ENCODE peak calls at places on chromosomes 7 and 10, in four cellular contexts. R is adrenal gland; E is mammary epithelial cell; K is CD4-positive, alpha-beta T cell. X is an unnamed sample. For H3K27me3, the result is how much of the 10 kb centered on the place peaks cover.

GRCh38 chr7:86600506-86601290 is 43.0 kb upstream of the GRM3 start:
- DNase-seq in E (no peak), R (no peak), K (no peak), X (no peak)

GRCh38 chr7:5377279-5377678 is 46.4 kb downstream of the TNRC18 start:
- DNase-seq in R (no peak), K (no peak), E (no peak), X (no peak)

GRCh38 chr7:116802784-116803183 is 59.6 kb upstream of the CAPZA2 start:
- DNase-seq in R (no peak), K (no peak), E (peak), X (peak)

GRCh38 chr7:115840702-115841101 is 189.9 kb downstream of the TFEC start:
- DNase-seq in R (no peak), K (no peak), E (no peak), X (no peak)

GRCh38 chr10:36494386-36494785 is 631.0 kb upstream of the ANKRD30A start:
- DNase-seq in R (no peak), K (no peak), E (peak), X (peak)

GRCh38 chr7:135353832-135354231 is 120.2 kb downstream of the STRA8 start:
- DNase-seq in E (no peak), R (no peak), K (no peak), X (no peak)

GRCh38 chr7:85733163-85733915 is 546.5 kb upstream of the SEMA3D start:
- DNase-seq in E (no peak), K (no peak), R (no peak), X (no peak)

GRCh38 chr10:108812906-108813305 is 1110.4 kb downstream of the XPNPEP1 start:
- DNase-seq in K (no peak), R (no peak), E (no peak), X (no peak)

GRCh38 chr10:56318816-56319215 is 42.2 kb downstream of the ZWINT start:
- DNase-seq in K (no peak), E (no peak), R (no peak), X (no peak)

GRCh38 chr7:142739927-142740492 is 9.3 kb upstream of the PRSS1 start:
- DNase-seq in R (no peak), E (no peak), K (no peak), X (no peak)

GRCh38 chr10:4532467-4532866 is 293.5 kb upstream of the AKR1E2 start:
- DNase-seq in R (no peak), K (no peak), E (peak), X (peak)

GRCh38 chr7:155405399-155406318 is 52.3 kb upstream of the EN2 start:
- DNase-seq in K (no peak), R (no peak), E (no peak), X (no peak)

GRCh38 chr7:117665393-117665792 is 185.6 kb downstream of the CFTR start:
- DNase-seq in K (no peak), E (no peak), R (no peak), X (no peak)

GRCh38 chr10:129938460-129938859 is 25.6 kb downstream of the EBF3 start:
- DNase-seq in R (no peak), E (no peak), K (no peak), X (no peak)

GRCh38 chr10:90432891-90433290 is 424.9 kb downstream of the HTR7 start:
- DNase-seq in E (no peak), R (no peak), K (no peak), X (no peak)

GRCh38 chr7:158959021-158959717 is 102.8 kb downstream of the DYNC2I1 start:
- DNase-seq in K (no peak), R (no peak), E (no peak), X (no peak)

GRCh38 chr10:90993340-90993739 is 72.5 kb upstream of the ANKRD1 start:
- DNase-seq in R (no peak), K (no peak), E (no peak), X (no peak)

GRCh38 chr7:140928491-140929309 is 4.0 kb upstream of the BRAF start:
- DNase-seq in E (peak), K (no peak), R (no peak), X (no peak)

GRCh38 chr10:24306507-24306875 is 97.6 kb downstream of the KIAA1217 start:
- DNase-seq in E (no peak), R (no peak), K (no peak), X (peak)

GRCh38 chr7:151793531-151793935 is 83.4 kb downstream of the PRKAG2 start:
- DNase-seq in R (no peak), K (no peak), E (no peak), X (no peak)

GRCh38 chr7:4633012-4633411 is 49.1 kb upstream of the FOXK1 start:
- DNase-seq in R (no peak), K (no peak), E (peak), X (peak)

DNA sequence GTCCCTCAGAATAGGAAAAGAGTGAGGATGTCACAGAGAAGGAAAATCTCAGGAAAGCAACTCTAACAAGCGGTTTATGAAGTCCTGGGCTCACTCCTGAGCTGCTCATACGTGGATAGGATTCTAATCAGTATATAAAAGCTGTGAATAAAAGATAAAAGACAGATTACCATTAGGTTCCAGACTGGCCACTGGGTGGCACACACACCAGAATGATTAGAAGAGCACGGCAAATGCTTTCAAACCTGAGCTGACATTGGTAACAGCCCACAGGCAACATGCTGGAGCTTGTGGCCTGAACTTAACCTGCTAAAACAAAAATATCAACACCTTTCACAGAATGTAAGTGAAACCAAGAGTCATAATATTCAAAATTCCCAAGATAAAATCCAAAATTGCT is 370.8 kb downstream of the GRID1 start:
- DNase-seq in R (peak), E (peak), K (no peak), X (peak)
- TF ChIP-seq CTCF in R (no peak), E (peak), K (no peak), X (peak)

GRCh38 chr10:124035928-124036558 is 57.4 kb downstream of the CHST15 start:
- DNase-seq in E (no peak), R (no peak), K (no peak), X (no peak)

GRCh38 chr10:124036746-124037145 is 56.7 kb downstream of the CHST15 start:
- DNase-seq in K (no peak), R (no peak), E (no peak), X (no peak)

GRCh38 chr10:124037286-124037685 is 56.1 kb downstream of the CHST15 start:
- DNase-seq in K (no peak), E (no peak), R (no peak), X (no peak)

GRCh38 chr10:124033887-124034218 is 59.5 kb downstream of the CHST15 start:
- DNase-seq in K (no peak), R (no peak), E (no peak), X (no peak)

DNA sequence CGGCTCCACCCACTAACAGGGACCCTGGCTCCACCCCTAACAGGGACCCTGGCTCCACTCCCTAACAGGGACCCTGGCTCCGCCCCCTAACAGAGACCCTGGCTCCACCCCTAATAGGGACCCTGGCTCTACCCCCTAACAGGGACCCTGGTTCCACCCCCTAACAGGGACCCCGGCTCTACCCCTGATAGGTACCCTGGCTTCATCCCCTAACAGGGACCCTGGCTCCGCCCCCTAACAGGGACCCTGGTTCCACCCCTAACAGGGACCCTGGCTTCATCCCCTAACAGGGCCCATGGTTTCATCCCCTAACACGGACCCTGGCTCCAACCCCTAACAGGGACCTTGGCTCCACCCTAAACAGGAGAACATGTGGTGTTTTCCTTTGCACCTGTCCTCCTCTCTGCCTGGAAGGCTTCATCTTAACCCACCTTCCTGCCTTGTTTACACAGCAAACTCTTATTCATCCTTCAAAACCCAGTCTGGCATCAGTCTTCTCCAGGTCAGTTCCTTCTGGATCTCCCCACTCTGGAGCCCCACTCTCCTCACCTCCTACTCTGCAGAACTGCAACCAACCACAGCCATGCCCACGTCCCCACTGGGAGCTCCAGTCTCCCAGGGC is 58.0 kb downstream of the CHST15 start:
- DNase-seq in R (no peak), E (no peak), K (no peak), X (no peak)
- H3K27ac ChIP-seq in R (no peak), E (no peak), K (no peak), X (no peak)

DNA sequence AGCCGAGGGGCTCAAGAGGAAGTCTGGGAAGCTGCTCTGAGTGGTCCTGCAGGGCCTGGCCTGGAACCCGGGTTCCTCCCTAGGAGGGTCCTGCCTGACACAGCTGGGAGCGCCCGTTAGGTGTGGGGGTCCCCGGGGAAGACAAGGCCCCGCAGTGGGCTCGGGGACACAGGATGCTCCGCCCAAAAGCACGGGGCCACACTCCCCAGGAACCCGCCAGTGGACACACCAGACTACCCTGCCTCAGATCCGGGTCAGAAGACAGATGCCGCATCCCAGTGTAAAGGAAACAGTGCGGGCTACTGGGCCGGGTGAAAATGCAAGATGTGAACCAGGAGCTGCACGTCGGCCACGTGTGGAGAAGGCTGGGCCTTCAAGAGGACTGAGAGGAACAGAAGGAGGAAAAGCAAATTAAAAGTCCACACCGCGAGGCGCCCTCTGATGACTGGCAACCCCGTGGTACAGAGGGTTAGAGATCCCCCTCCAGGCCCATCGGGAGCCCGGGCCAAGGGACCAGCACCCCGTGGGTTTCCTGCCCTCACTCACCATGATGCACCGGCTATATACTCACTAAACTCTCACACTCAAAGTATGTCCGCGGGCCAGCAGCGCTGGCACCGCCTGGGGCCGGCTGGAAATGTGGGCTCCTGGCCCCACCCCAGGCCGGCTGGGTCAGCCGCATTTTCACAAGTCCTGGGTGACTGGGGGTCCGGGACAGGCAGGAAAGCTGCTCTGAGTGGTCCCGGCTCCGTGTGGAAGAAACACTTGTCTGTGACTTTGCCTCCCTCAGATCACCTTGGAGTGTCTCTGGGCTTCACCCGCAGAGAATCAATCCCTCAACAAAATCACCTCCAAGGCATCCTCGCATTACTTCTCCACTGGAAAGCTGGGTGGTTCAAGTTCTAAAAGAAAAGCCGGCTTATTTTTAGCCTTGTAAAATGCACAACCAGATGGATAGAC is 6.1 kb downstream of the STK32C start:
- DNase-seq in K (no peak), E (no peak), R (no peak), X (no peak)
- H3K27me3 ChIP-seq in K (under half), E (under half), R (under half), X (under half)

GRCh38 chr7:26187380-26188290 is 12.9 kb downstream of the HNRNPA2B1 start:
- DNase-seq in E (no peak), K (no peak), R (no peak), X (no peak)
- TF ChIP-seq CTCF in E (no peak), K (no peak), R (no peak), X (no peak)

GRCh38 chr7:43791-44540 is 148.4 kb upstream of the FAM20C start:
- DNase-seq in E (no peak), R (no peak), K (no peak), X (no peak)

GRCh38 chr7:45120-46090 is 147.0 kb upstream of the FAM20C start:
- DNase-seq in R (no peak), K (no peak), E (no peak), X (no peak)

GRCh38 chr7:40799-41750 is 151.3 kb upstream of the FAM20C start:
- DNase-seq in K (no peak), R (no peak), E (no peak), X (no peak)

GRCh38 chr7:44541-44896 is 147.9 kb upstream of the FAM20C start:
- DNase-seq in K (no peak), R (no peak), E (no peak), X (no peak)

GRCh38 chr7:41987-42386 is 150.4 kb upstream of the FAM20C start:
- DNase-seq in K (no peak), R (no peak), E (no peak), X (no peak)
- H3K27ac ChIP-seq in K (no peak), R (no peak), E (no peak), X (no peak)

DNA sequence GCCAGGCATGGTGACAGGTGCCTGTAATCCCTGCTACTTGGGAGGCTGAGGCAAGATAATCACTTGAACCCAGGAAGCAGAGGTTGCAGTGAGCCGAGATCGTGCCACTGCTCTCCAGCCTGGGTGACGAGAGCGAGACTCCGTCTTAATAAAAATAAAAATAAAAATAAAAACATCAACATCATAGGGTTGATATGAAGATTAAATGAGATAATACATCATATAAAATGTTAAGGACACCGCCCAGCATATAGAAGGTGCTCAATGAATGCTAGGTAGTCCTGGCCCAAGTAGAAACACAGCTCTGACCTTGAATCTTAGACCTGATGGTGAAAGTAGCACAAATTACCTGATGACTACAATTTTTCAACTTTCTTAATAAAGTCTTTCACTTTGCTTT is 74.0 kb downstream of the PAX2 start:
- DNase-seq in E (no peak), K (no peak), R (no peak), X (no peak)
- H3K27me3 ChIP-seq in E (under half), K (half or more), R (under half), X (under half)

GRCh38 chr7:16657656-16658279 is 11.8 kb downstream of the BZW2 start:
- DNase-seq in R (no peak), E (peak), K (no peak), X (peak)
- TF ChIP-seq CTCF in R (no peak), E (no peak), K (no peak), X (peak)